ENCODE peak calls at places on chromosomes 3 and 15, in ten cellular contexts. S is NAMALWA; R is astrocyte of the spinal cord; D is stimulated activated CD8-positive, alpha-beta memory T cell treated with anti-CD3 and anti-CD28 coated beads, Interleukin-7, amount 100 ng/mL, for 48 hours; J is NCI-H146; W is NCI-H460; A is breast epithelium; H is CD4-positive, alpha-beta T cell; N is stimulated activated CD4-positive, alpha-beta T cell treated with anti-CD3 and anti-CD28 coated beads, Interleukin-4, amount 100 ng/mL, for 4 hours; C is effector memory CD8-positive, alpha-beta T cell. U is an unnamed sample.

GRCh38 chr3:27326211-27326948 is 42.8 kb downstream of the NEK10 start:
- DNase-seq in N (no peak), C (no peak), R (peak; percentile 87), D (no peak), H (no peak), J (no peak), S (no peak), A (no peak), W (no peak), U (peak; percentile 93)

GRCh38 chr15:88656760-88657221 is 18.0 kb downstream of the ISG20 start:
- DNase-seq in J (no peak), A (no peak), D (no peak), C (no peak), S (peak; percentile 69), H (no peak), R (no peak), N (no peak), W (no peak), U (no peak)

GRCh38 chr3:13332158-13332557 is 88.0 kb downstream of the NUP210 start:
- DNase-seq in N (no peak), D (no peak), W (no peak), J (peak; percentile 87), R (no peak), S (peak; percentile 98), A (no peak), C (no peak), H (no peak), U (no peak)

GRCh38 chr15:41927516-41927915 is 33.7 kb upstream of the SPTBN5 start:
- DNase-seq in A (no peak), H (no peak), S (no peak), R (no peak), D (no peak), N (no peak), J (no peak), C (no peak), W (no peak), U (no peak)

GRCh38 chr15:47820780-47821319 is 103.5 kb downstream of the SEMA6D start:
- DNase-seq in C (no peak), A (no peak), H (no peak), R (peak; percentile 81), W (no peak), N (no peak), D (no peak), S (no peak), J (no peak), U (peak; percentile 89)

GRCh38 chr3:148513066-148513671 is 184.5 kb upstream of the AGTR1 start:
- DNase-seq in R (peak; percentile 47), A (no peak), J (no peak), H (no peak), S (no peak), C (no peak), D (no peak), W (no peak), N (no peak), U (peak; percentile 32)

GRCh38 chr3:81716870-81717509 is 44.5 kb downstream of the GBE1 start:
- DNase-seq in A (no peak), R (peak; percentile 71), J (peak; percentile 48), D (no peak), S (no peak), C (no peak), W (no peak), N (no peak), H (no peak), U (peak; percentile 69)

GRCh38 chr3:196399485-196399945 is 32.7 kb downstream of the UBXN7 start:
- DNase-seq in H (no peak), D (no peak), A (no peak), C (no peak), J (no peak), W (peak; percentile 12), S (no peak), N (no peak), R (peak; percentile 52), U (peak; percentile 48)

GRCh38 chr3:14563946-14564539 is 23.9 kb upstream of the GRIP2 start:
- DNase-seq in D (no peak), W (no peak), C (no peak), S (no peak), A (no peak), H (no peak), N (no peak), J (peak; percentile 60), R (no peak), U (no peak)

GRCh38 chr3:80606073-80606472 is 838.3 kb upstream of the ROBO1 start:
- DNase-seq in S (no peak), N (no peak), D (no peak), J (no peak), A (no peak), R (no peak), C (no peak), W (no peak), H (no peak), U (no peak)

GRCh38 chr3:89261673-89262072 is 154.3 kb downstream of the EPHA3 start:
- DNase-seq in J (no peak), D (no peak), H (no peak), N (no peak), R (no peak), A (no peak), S (no peak), W (no peak), C (no peak), U (no peak)

GRCh38 chr3:77320514-77320913 is 280.6 kb downstream of the ROBO2 start:
- DNase-seq in H (no peak), A (no peak), R (peak; percentile 67), C (no peak), J (peak; percentile 21), W (no peak), D (no peak), N (no peak), S (peak; percentile 3), U (peak; percentile 48)

GRCh38 chr15:83248151-83248851 is 36.2 kb downstream of the BNC1 start:
- DNase-seq in R (peak; percentile 74), W (peak; percentile 62), H (no peak), J (peak; percentile 26), C (peak; percentile 19), A (no peak), D (no peak), N (no peak), S (peak; percentile 73), U (peak; percentile 73)

GRCh38 chr15:30882861-30883433 is 20.8 kb upstream of the FAN1 start:
- DNase-seq in H (peak; percentile 11), R (no peak), S (no peak), N (peak; percentile 39), J (no peak), W (no peak), A (no peak), D (no peak), C (no peak), U (peak; percentile 15)

GRCh38 chr15:26632500-26632899 is 140.4 kb downstream of the GABRB3 start:
- DNase-seq in A (no peak), C (no peak), H (no peak), J (no peak), S (no peak), W (no peak), N (no peak), R (no peak), D (no peak), U (no peak)

GRCh38 chr3:48636149-48636548 is 888 bp upstream of the SLC26A6 start:
- DNase-seq in J (no peak), A (no peak), D (no peak), W (no peak), S (no peak), C (no peak), N (no peak), R (no peak), H (no peak), U (no peak)

U was measured in fibroblast of mammary gland.